ENCODE peak calls at places on chromosomes 5 and 9, in nine cellular contexts. Y is NCI-H146, B is naive B cell, Z is cardiac muscle cell, Q is nephron progenitor cell, M is endothelial cell, N is EL, O is HEK293T, A is hypothalamus. W is an unnamed sample.

GRCh38 chr5:119365847-119366536 is 10.2 kb downstream of the TNFAIP8 start:
- DNase-seq in Y (no peak), B (no peak), Z (no peak), Q (no peak), M (no peak), N (no peak), O (no peak), A (no peak), W (no peak)

GRCh38 chr5:166401391-166401790 is 1890.1 kb upstream of the WWC1 start:
- DNase-seq in Y (no peak), B (no peak), Z (peak), Q (no peak), M (no peak), N (no peak), O (no peak), A (no peak), W (no peak)

GRCh38 chr5:69449511-69449910 is 34.6 kb downstream of the MARVELD2 start:
- DNase-seq in Y (no peak), B (no peak), Z (no peak), Q (no peak), M (no peak), N (no peak), O (no peak), A (no peak), W (no peak)

GRCh38 chr5:16931334-16932110 is 4.6 kb downstream of the MYO10 start:
- DNase-seq in Y (peak), B (no peak), Z (peak), Q (no peak), M (no peak), N (peak), O (no peak), A (no peak), W (no peak)

GRCh38 chr9:82332018-82332773 is 343.6 kb downstream of the SPATA31D1 start:
- DNase-seq in Y (peak), B (no peak), Z (no peak), Q (no peak), M (no peak), N (peak), O (no peak), A (no peak), W (no peak)

GRCh38 chr9:135002336-135002735 is 84.6 kb upstream of the FCN1 start:
- DNase-seq in Y (no peak), B (no peak), Z (no peak), Q (no peak), M (no peak), N (no peak), O (no peak), A (no peak), W (no peak)

GRCh38 chr5:112685929-112686328 is 51.8 kb upstream of the APC start:
- DNase-seq in Y (no peak), B (no peak), Z (no peak), Q (no peak), M (no peak), N (peak), O (no peak), A (no peak), W (no peak)

GRCh38 chr9:97703437-97704326 is 6.5 kb upstream of the XPA start:
- DNase-seq in Y (peak), B (no peak), Z (no peak), Q (no peak), M (no peak), N (peak), O (no peak), A (no peak), W (no peak)

GRCh38 chr5:31607546-31607945 is 31.4 kb upstream of the PDZD2 start:
- DNase-seq in Y (no peak), B (no peak), Z (no peak), Q (no peak), M (no peak), N (no peak), O (no peak), A (no peak), W (no peak)

GRCh38 chr9:33719581-33720374 is 75.6 kb upstream of the PRSS3 start:
- DNase-seq in Y (peak), B (peak), Z (peak), Q (peak), M (peak), N (peak), O (peak), A (no peak), W (no peak)

GRCh38 chr9:116632990-116633441 is 54.1 kb upstream of the TRIM32 start:
- DNase-seq in Y (no peak), B (no peak), Z (no peak), Q (no peak), M (no peak), N (peak), O (no peak), A (no peak), W (no peak)

GRCh38 chr5:74685979-74686631 is 1.1 kb downstream of the HEXB start:
- DNase-seq in Y (no peak), B (peak), Z (no peak), Q (no peak), M (no peak), N (peak), O (no peak), A (no peak), W (no peak)

GRCh38 chr5:168219515-168220410 is 71.7 kb upstream of the WWC1 start:
- DNase-seq in Y (peak), B (peak), Z (peak), Q (peak), M (peak), N (peak), O (peak), A (no peak), W (peak)

W was measured in cerebellum.